ENCODE peak calls at places on chromosomes 5 and 9, in seven cellular contexts. R is OCI-LY7, D is heart right ventricle, X is neuronal stem cell, Y is tibial artery, E is neural progenitor cell, C is fibroblast of lung. T is an unnamed sample.

GRCh38 chr9:111896942-111897830 is 572 bp downstream of the UGCG start:
- DNase-seq in R (no peak), D (peak; percentile 70), X (no peak), Y (peak; percentile 83), E (no peak), C (peak; percentile 44), T (peak; percentile 43)

GRCh38 chr5:43482490-43483064 is 1.1 kb downstream of the TMEM267 start:
- DNase-seq in R (peak; percentile 42), D (no peak), X (no peak), Y (no peak), E (no peak), C (peak; percentile 20), T (no peak)

GRCh38 chr5:33969572-33970452 is 14.7 kb downstream of the SLC45A2 start:
- DNase-seq in R (peak; percentile 17), D (no peak), X (peak; percentile 36), Y (no peak), E (peak; percentile 64), C (peak; percentile 79), T (no peak)

GRCh38 chr9:15370496-15371464 is 51.9 kb upstream of the SNAPC3 start:
- DNase-seq in R (no peak), D (no peak), X (peak; percentile 8), Y (no peak), E (peak; percentile 47), C (peak; percentile 14), T (no peak)

GRCh38 chr5:114223866-114224265 is 138.0 kb upstream of the KCNN2 start:
- DNase-seq in R (peak; percentile 56), D (no peak), X (no peak), Y (no peak), E (peak; percentile 19), C (no peak), T (no peak)

GRCh38 chr9:110007477-110008270 is 200.3 kb downstream of the C9orf152 start:
- DNase-seq in R (no peak), D (no peak), X (no peak), Y (no peak), E (no peak), C (no peak), T (no peak)

GRCh38 chr9:69200071-69200470 is 26.0 kb downstream of the TJP2 start:
- DNase-seq in R (no peak), D (no peak), X (no peak), Y (no peak), E (no peak), C (peak; percentile 51), T (no peak)

GRCh38 chr9:87280421-87280820 is 217.2 kb upstream of the DAPK1 start:
- DNase-seq in R (no peak), D (no peak), X (no peak), Y (no peak), E (no peak), C (peak; percentile 56), T (no peak)

GRCh38 chr5:176536132-176536901 is 885 bp downstream of the RNF44 start:
- DNase-seq in R (peak; percentile 93), D (peak; percentile 87), X (peak; percentile 82), Y (peak; percentile 88), E (peak; percentile 93), C (peak; percentile 79), T (peak; percentile 82)

GRCh38 chr5:56543431-56544385 is 271.6 kb upstream of the MAP3K1 start:
- DNase-seq in R (no peak), D (no peak), X (no peak), Y (no peak), E (no peak), C (peak; percentile 21), T (no peak)

GRCh38 chr5:146006470-146006869 is 70.1 kb downstream of the SH3RF2 start:
- DNase-seq in R (no peak), D (no peak), X (no peak), Y (no peak), E (no peak), C (no peak), T (no peak)

GRCh38 chr9:135245482-135246247 is 158.2 kb downstream of the OLFM1 start:
- DNase-seq in R (no peak), D (no peak), X (no peak), Y (no peak), E (no peak), C (no peak), T (no peak)

GRCh38 chr5:154193636-154194035 is 3.1 kb downstream of the GALNT10 start:
- DNase-seq in R (no peak), D (no peak), X (no peak), Y (no peak), E (no peak), C (no peak), T (no peak)

GRCh38 chr5:172229904-172230303 is 35.9 kb downstream of the EFCAB9 start:
- DNase-seq in R (no peak), D (no peak), X (no peak), Y (no peak), E (no peak), C (no peak), T (no peak)

GRCh38 chr5:115132465-115132864 is 37.2 kb downstream of the TRIM36 start:
- DNase-seq in R (no peak), D (no peak), X (no peak), Y (no peak), E (no peak), C (no peak), T (no peak)

GRCh38 chr5:159067201-159067600 is 32.5 kb downstream of the EBF1 start:
- DNase-seq in R (no peak), D (no peak), X (no peak), Y (no peak), E (no peak), C (no peak), T (no peak)

GRCh38 chr9:135216236-135216635 is 128.8 kb downstream of the OLFM1 start:
- DNase-seq in R (no peak), D (no peak), X (no peak), Y (no peak), E (no peak), C (no peak), T (no peak)

GRCh38 chr9:86668488-86668887 is 278.8 kb downstream of the GAS1 start:
- DNase-seq in R (no peak), D (no peak), X (no peak), Y (no peak), E (no peak), C (no peak), T (no peak)

GRCh38 chr5:87732875-87733768 is 320.4 kb upstream of the CCNH start:
- DNase-seq in R (no peak), D (no peak), X (no peak), Y (no peak), E (no peak), C (no peak), T (no peak)

GRCh38 chr5:27706832-27707231 is 668.4 kb upstream of the CDH9 start:
- DNase-seq in R (no peak), D (no peak), X (no peak), Y (no peak), E (no peak), C (no peak), T (no peak)

GRCh38 chr9:85431396-85432102 is 310.2 kb downstream of the AGTPBP1 start:
- DNase-seq in R (no peak), D (no peak), X (no peak), Y (no peak), E (no peak), C (no peak), T (no peak)

GRCh38 chr9:121652037-121652837 is 803 bp downstream of the DAB2IP start:
- DNase-seq in R (no peak), D (peak; percentile 84), X (no peak), Y (no peak), E (peak; percentile 61), C (no peak), T (no peak)
- H3K27ac ChIP-seq in R (no peak overlapping the region), D (peak overlapping the region; percentile 97), X (peak overlapping the region; percentile 44), Y (peak overlapping the region; percentile 65), E (no peak overlapping the region), C (no peak overlapping the region), T (peak overlapping the region; percentile 1)

GRCh38 chr9:126347093-126347492 is 20.5 kb downstream of the MVB12B start:
- DNase-seq in R (no peak), D (no peak), X (no peak), Y (no peak), E (no peak), C (no peak), T (no peak)
- H3K27ac ChIP-seq in R (no peak overlapping the region), D (peak overlapping the region; percentile 22), X (no peak overlapping the region), Y (no peak overlapping the region), E (peak overlapping the region; percentile 88), C (no peak overlapping the region), T (peak overlapping the region; percentile 81)

GRCh38 chr9:133680976-133681657 is 45.0 kb downstream of the DBH start:
- DNase-seq in R (no peak), D (no peak), X (no peak), Y (no peak), E (no peak), C (no peak), T (no peak)

GRCh38 chr9:133681658-133682306 is 45.6 kb downstream of the DBH start:
- DNase-seq in R (no peak), D (no peak), X (no peak), Y (no peak), E (no peak), C (no peak), T (no peak)

GRCh38 chr9:133683494-133684460 is 47.6 kb downstream of the DBH start:
- DNase-seq in R (peak; percentile 19), D (peak; percentile 71), X (no peak), Y (no peak), E (no peak), C (no peak), T (no peak)

GRCh38 chr9:133684461-133685361 is 48.5 kb downstream of the DBH start:
- DNase-seq in R (no peak), D (no peak), X (no peak), Y (no peak), E (no peak), C (no peak), T (peak; percentile 54)

GRCh38 chr9:133682961-133683493 is 46.9 kb downstream of the DBH start:
- DNase-seq in R (no peak), D (no peak), X (no peak), Y (no peak), E (no peak), C (no peak), T (no peak)
- H3K27ac ChIP-seq in R (peak overlapping the region; percentile 20), D (peak overlapping the region; percentile 78), X (no peak overlapping the region), Y (no peak overlapping the region), E (no peak overlapping the region), C (no peak overlapping the region), T (no peak overlapping the region)

DNA sequence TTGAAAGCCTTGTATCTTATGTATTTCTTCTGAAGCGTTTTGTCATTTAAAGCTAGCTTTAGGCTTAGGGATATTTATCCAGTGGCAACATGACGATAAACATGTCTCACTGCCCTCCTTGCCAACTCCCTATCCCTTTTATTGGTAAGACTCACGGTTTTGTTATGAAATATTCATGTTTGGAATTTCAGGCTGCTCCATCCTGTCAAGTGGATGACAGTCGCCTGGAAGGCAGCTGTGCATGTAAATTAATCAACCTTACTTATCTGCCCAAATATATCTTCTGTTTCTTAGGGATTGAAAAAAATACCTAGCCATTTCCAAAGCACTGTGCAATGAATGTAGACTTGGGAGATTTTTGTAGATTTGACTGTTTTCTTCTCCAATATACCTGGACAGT is 889.2 kb upstream of the SEMA6A start:
- DNase-seq in R (no peak), D (no peak), X (no peak), Y (no peak), E (no peak), C (peak; percentile 6), T (no peak)
- H3K27ac ChIP-seq in R (no peak overlapping the region), D (no peak overlapping the region), X (no peak overlapping the region), Y (no peak overlapping the region), E (no peak overlapping the region), C (no peak overlapping the region), T (no peak overlapping the region)

GRCh38 chr9:97723819-97724218 is 26.7 kb upstream of the XPA start:
- DNase-seq in R (no peak), D (no peak), X (no peak), Y (no peak), E (no peak), C (no peak), T (no peak)
- H3K27ac ChIP-seq in R (no peak overlapping the region), D (no peak overlapping the region), X (no peak overlapping the region), Y (no peak overlapping the region), E (no peak overlapping the region), C (no peak overlapping the region), T (no peak overlapping the region)

GRCh38 chr9:91496351-91496750 is 72.7 kb upstream of the NFIL3 start:
- DNase-seq in R (no peak), D (no peak), X (no peak), Y (no peak), E (no peak), C (peak; percentile 7), T (no peak)
- H3K27ac ChIP-seq in R (no peak overlapping the region), D (no peak overlapping the region), X (no peak overlapping the region), Y (no peak overlapping the region), E (no peak overlapping the region), C (peak overlapping the region; percentile 86), T (no peak overlapping the region)

T was measured in caudate nucleus.